ENCODE peak calls at places on chromosomes 11 and 22, in six cellular contexts. U is A549, M is K562, Q is HepG2, L is GM12878, Y is NB4. N is an unnamed sample.

GRCh38 chr11:12291313-12291712 is 86.1 kb upstream of the PARVA start:
- DNase-seq in U (no peak), M (no peak), Q (no peak), L (no peak), Y (no peak), N (no peak)

GRCh38 chr22:36362819-36363377 is 24.9 kb downstream of the MYH9 start:
- DNase-seq in U (no peak), M (no peak), Q (no peak), L (no peak), Y (no peak), N (no peak)

GRCh38 chr11:116044946-116045345 is 540.7 kb upstream of the CADM1 start:
- DNase-seq in U (no peak), M (no peak), Q (no peak), L (no peak), Y (no peak), N (no peak)

GRCh38 chr11:46489668-46490560 is 98.3 kb upstream of the CHRM4 start:
- DNase-seq in U (peak; percentile 66), M (peak; percentile 37), Q (peak; percentile 59), L (no peak), Y (peak; percentile 67), N (peak; percentile 62)

GRCh38 chr22:49240472-49240871 is 587.2 kb downstream of the BRD1 start:
- DNase-seq in U (no peak), M (no peak), Q (no peak), L (no peak), Y (no peak), N (no peak)

GRCh38 chr11:93330446-93330984 is at the start of gene DEUP1:
- DNase-seq in U (no peak), M (peak; percentile 83), Q (no peak), L (no peak), Y (no peak), N (peak; percentile 1)

GRCh38 chr11:119417726-119418540 is 5.0 kb downstream of the THY1 start:
- DNase-seq in U (no peak), M (no peak), Q (no peak), L (no peak), Y (no peak), N (no peak)

GRCh38 chr11:59097113-59097708 is 9.8 kb upstream of the FAM111B start:
- DNase-seq in U (peak; percentile 72), M (peak; percentile 16), Q (peak; percentile 60), L (no peak), Y (peak; percentile 62), N (peak; percentile 64)

GRCh38 chr22:47400701-47401591 is 638.5 kb downstream of the TBC1D22A start:
- DNase-seq in U (no peak), M (no peak), Q (no peak), L (no peak), Y (no peak), N (no peak)

GRCh38 chr11:2794419-2794795 is 91.2 kb downstream of the CDKN1C start:
- DNase-seq in U (no peak), M (no peak), Q (no peak), L (no peak), Y (peak; percentile 70), N (no peak)

GRCh38 chr11:40679276-40679675 is 780.2 kb downstream of the LRRC4C start:
- DNase-seq in U (no peak), M (no peak), Q (no peak), L (no peak), Y (no peak), N (no peak)

GRCh38 chr11:76669901-76670474 is 559 bp downstream of the LRRC32 start:
- DNase-seq in U (no peak), M (no peak), Q (no peak), L (no peak), Y (no peak), N (peak; percentile 77)

GRCh38 chr11:85822814-85823213 is 11.9 kb upstream of the SYTL2 start:
- DNase-seq in U (no peak), M (no peak), Q (no peak), L (no peak), Y (no peak), N (no peak)

GRCh38 chr11:105132716-105133511 is 6.7 kb downstream of the CARD18 start:
- DNase-seq in U (peak; percentile 14), M (no peak), Q (peak; percentile 6), L (no peak), Y (no peak), N (peak; percentile 78)

GRCh38 chr22:39518124-39518786 is 2.1 kb upstream of the ATF4 start:
- DNase-seq in U (no peak), M (no peak), Q (no peak), L (no peak), Y (no peak), N (no peak)

GRCh38 chr11:111939836-111940604 is 2.9 kb downstream of the DIXDC1 start:
- DNase-seq in U (no peak), M (no peak), Q (no peak), L (no peak), Y (no peak), N (peak; percentile 71)

GRCh38 chr11:62573006-62573591 is 592 bp downstream of the EEF1G start:
- DNase-seq in U (no peak), M (peak; percentile 22), Q (no peak), L (no peak), Y (peak; percentile 59), N (peak; percentile 41)

GRCh38 chr22:43889366-43890253 is 2.2 kb downstream of the PNPLA5 start:
- DNase-seq in U (peak; percentile 44), M (no peak), Q (no peak), L (no peak), Y (no peak), N (no peak)

GRCh38 chr22:42909363-42910058 is 52.4 kb upstream of the ARFGAP3 start:
- DNase-seq in U (no peak), M (no peak), Q (no peak), L (no peak), Y (no peak), N (no peak)

GRCh38 chr11:63663809-63664208 is 7.4 kb downstream of the ATL3 start:
- DNase-seq in U (peak; percentile 38), M (no peak), Q (no peak), L (no peak), Y (no peak), N (peak; percentile 77)

GRCh38 chr11:46200537-46201281 is 76.8 kb upstream of the CREB3L1 start:
- DNase-seq in U (no peak), M (no peak), Q (no peak), L (no peak), Y (no peak), N (no peak)

GRCh38 chr11:76695133-76695532 is 24.6 kb upstream of the LRRC32 start:
- DNase-seq in U (peak; percentile 28), M (no peak), Q (no peak), L (no peak), Y (peak; percentile 25), N (no peak)

GRCh38 chr11:57335343-57336110 is at the start of gene SSRP1:
- DNase-seq in U (peak; percentile 91), M (peak; percentile 93), Q (peak; percentile 79), L (peak; percentile 47), Y (peak; percentile 94), N (peak; percentile 77)

GRCh38 chr22:37904572-37905533 is 1.2 kb upstream of the MICALL1 start:
- DNase-seq in U (peak; percentile 81), M (peak; percentile 57), Q (peak; percentile 58), L (no peak), Y (peak; percentile 96), N (peak; percentile 90)

GRCh38 chr11:1204381-1205101 is 18.3 kb upstream of the MUC5B start:
- DNase-seq in U (no peak), M (no peak), Q (no peak), L (no peak), Y (no peak), N (no peak)

GRCh38 chr22:50606126-50606525 is 5.5 kb downstream of the MAPK8IP2 start:
- DNase-seq in U (no peak), M (no peak), Q (no peak), L (no peak), Y (peak; percentile 33), N (no peak)

GRCh38 chr11:3866206-3866605 is 10.7 kb downstream of the STIM1 start:
- DNase-seq in U (no peak), M (no peak), Q (peak; percentile 84), L (no peak), Y (peak; percentile 74), N (no peak)

GRCh38 chr22:18023509-18024275 is 669 bp downstream of the MICAL3 start:
- DNase-seq in U (peak; percentile 83), M (peak; percentile 61), Q (no peak), L (no peak), Y (no peak), N (peak; percentile 69)

GRCh38 chr22:44530106-44530505 is 32.1 kb upstream of the RTL6 start:
- DNase-seq in U (no peak), M (no peak), Q (no peak), L (no peak), Y (no peak), N (no peak)

GRCh38 chr11:26121466-26121865 is 210.5 kb upstream of the ANO3 start:
- DNase-seq in U (no peak), M (no peak), Q (no peak), L (no peak), Y (no peak), N (no peak)

GRCh38 chr11:17002543-17002942 is 11.7 kb downstream of the PLEKHA7 start:
- DNase-seq in U (no peak), M (no peak), Q (no peak), L (no peak), Y (no peak), N (no peak)

GRCh38 chr22:46149998-46150549 is at the start of gene PPARA:
- DNase-seq in U (peak; percentile 51), M (peak; percentile 97), Q (peak; percentile 46), L (no peak), Y (peak; percentile 75), N (peak; percentile 40)

GRCh38 chr22:23898006-23898974 is 4.1 kb downstream of the MIF start:
- DNase-seq in U (no peak), M (no peak), Q (no peak), L (no peak), Y (peak; percentile 59), N (no peak)

GRCh38 chr11:61598383-61598782 is 17.5 kb upstream of the SYT7 start:
- DNase-seq in U (no peak), M (no peak), Q (no peak), L (no peak), Y (no peak), N (no peak)

GRCh38 chr11:73530109-73530508 is 67.8 kb downstream of the FAM168A start:
- DNase-seq in U (peak; percentile 29), M (peak; percentile 20), Q (no peak), L (no peak), Y (no peak), N (no peak)

GRCh38 chr22:20219667-20220628 is 48.2 kb downstream of the RTN4R start:
- DNase-seq in U (peak; percentile 17), M (peak; percentile 98), Q (no peak), L (no peak), Y (peak; percentile 38), N (no peak)
- TF ChIP-seq MAX in U (no peak), M (no peak), Q (no peak), L (no peak), Y (no peak), N (no peak)

GRCh38 chr11:19849107-19849789 is 136.6 kb downstream of the NAV2 start:
- DNase-seq in U (no peak), M (no peak), Q (no peak), L (no peak), Y (no peak), N (no peak)
- TF ChIP-seq MYC in U (no peak), M (no peak), Q (no peak), L (no peak), Y (no peak), N (no peak)

GRCh38 chr11:95363710-95364109 is 132.7 kb upstream of the SESN3 start:
- DNase-seq in U (no peak), M (no peak), Q (peak; percentile 16), L (no peak), Y (no peak), N (no peak)
- TF ChIP-seq MAX in U (no peak), M (no peak), Q (no peak), L (no peak), Y (no peak), N (no peak)

GRCh38 chr11:8038393-8038792 is 42.6 kb upstream of the TUB start:
- DNase-seq in U (no peak), M (no peak), Q (no peak), L (no peak), Y (no peak), N (no peak)
- TF ChIP-seq MYC in U (no peak), M (no peak), Q (no peak), L (no peak), Y (no peak), N (no peak)

N was measured in endothelial cell of umbilical vein.